ENCODE peak calls at places on chromosomes 6 and 20, in four cellular contexts. One of them, this sample, is unnamed. For H3K4me1, the result is how much of the 10 kb centered on the place peaks cover.

GRCh38 chr6:39360378-39360777 is 37.9 kb upstream of the KCNK16 start:
- DNase-seq in cardiac muscle cell: no peak
- DNase-seq in HepG2: no peak
- DNase-seq in tibial artery: no peak
- DNase-seq in this sample: no peak

GRCh38 chr6:100432136-100432535 is 32.6 kb downstream of the SIM1 start:
- DNase-seq in cardiac muscle cell: no peak
- DNase-seq in tibial artery: no peak
- DNase-seq in HepG2: no peak
- DNase-seq in this sample: no peak

GRCh38 chr6:96923400-96923799 is 1.1 kb upstream of the KLHL32 start:
- DNase-seq in cardiac muscle cell: no peak
- DNase-seq in tibial artery: no peak
- DNase-seq in HepG2: no peak
- DNase-seq in this sample: no peak

GRCh38 chr20:35490736-35491181 is 35.4 kb downstream of the CEP250 start:
- DNase-seq in HepG2: no peak
- DNase-seq in tibial artery: no peak
- DNase-seq in cardiac muscle cell: no peak
- DNase-seq in this sample: no peak

GRCh38 chr20:2748551-2749342 is 51.7 kb downstream of the CPXM1 start:
- DNase-seq in HepG2: no peak
- DNase-seq in tibial artery: no peak
- DNase-seq in cardiac muscle cell: no peak
- DNase-seq in this sample: no peak

GRCh38 chr6:20955751-20956150 is 421.5 kb downstream of the CDKAL1 start:
- DNase-seq in cardiac muscle cell: no peak
- DNase-seq in HepG2: no peak
- DNase-seq in tibial artery: no peak
- DNase-seq in this sample: no peak

GRCh38 chr6:131728296-131728939 is 17.6 kb upstream of the CTAGE9 start:
- DNase-seq in HepG2: no peak
- DNase-seq in tibial artery: no peak
- DNase-seq in cardiac muscle cell: no peak
- DNase-seq in this sample: no peak

GRCh38 chr20:32070690-32071213 is 18.7 kb downstream of the HCK start:
- DNase-seq in tibial artery: no peak
- DNase-seq in HepG2: no peak
- DNase-seq in cardiac muscle cell: no peak
- DNase-seq in this sample: no peak

GRCh38 chr20:23609486-23610109 is 3.9 kb upstream of the CST9 start:
- DNase-seq in cardiac muscle cell: no peak
- DNase-seq in tibial artery: no peak
- DNase-seq in HepG2: no peak
- DNase-seq in this sample: no peak

GRCh38 chr20:40691566-40692239 is 2.7 kb upstream of the MAFB start:
- DNase-seq in cardiac muscle cell: no peak
- DNase-seq in tibial artery: no peak
- DNase-seq in HepG2: no peak
- DNase-seq in this sample: no peak

GRCh38 chr6:16136536-16137450 is 7.9 kb downstream of the MYLIP start:
- DNase-seq in tibial artery: no peak
- DNase-seq in cardiac muscle cell: no peak
- DNase-seq in HepG2: no peak
- DNase-seq in this sample: no peak

GRCh38 chr6:16137451-16137801 is 8.5 kb downstream of the MYLIP start:
- DNase-seq in cardiac muscle cell: no peak
- DNase-seq in HepG2: no peak
- DNase-seq in tibial artery: no peak
- DNase-seq in this sample: no peak

GRCh38 chr6:16134430-16134829 is 5.5 kb downstream of the MYLIP start:
- DNase-seq in HepG2: no peak
- DNase-seq in tibial artery: no peak
- DNase-seq in cardiac muscle cell: no peak
- DNase-seq in this sample: no peak

GRCh38 chr6:16135078-16135477 is 6.2 kb downstream of the MYLIP start:
- DNase-seq in HepG2: no peak
- DNase-seq in cardiac muscle cell: no peak
- DNase-seq in tibial artery: no peak
- DNase-seq in this sample: no peak

DNA sequence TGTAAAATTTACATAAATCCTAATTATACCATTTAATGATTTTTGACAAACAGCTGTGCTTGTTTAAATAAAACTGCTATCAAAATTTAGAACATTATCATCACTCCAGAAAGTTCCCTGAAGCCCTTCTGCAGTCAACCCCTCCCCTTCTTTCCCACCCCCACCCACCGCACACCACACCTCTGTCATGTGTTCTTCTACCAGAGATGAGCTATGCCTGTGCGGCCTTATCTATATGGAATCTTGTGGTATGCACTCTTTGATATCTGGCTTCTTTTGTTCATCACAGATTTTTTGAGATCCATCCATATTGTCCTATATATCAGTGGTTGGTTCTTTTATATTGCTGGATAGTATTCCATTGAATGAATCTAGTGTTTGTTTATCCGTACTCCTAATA is 7.2 kb downstream of the MYLIP start:
- DNase-seq in HepG2: no peak
- DNase-seq in tibial artery: no peak
- DNase-seq in cardiac muscle cell: no peak
- DNase-seq in this sample: no peak
- H3K4me1 ChIP-seq in HepG2: under half
- H3K4me1 ChIP-seq in tibial artery: under half
- H3K4me1 ChIP-seq in cardiac muscle cell: half or more
- H3K4me1 ChIP-seq in this sample: half or more

GRCh38 chr6:53532942-53533341 is 12.0 kb downstream of the GCLC start:
- DNase-seq in tibial artery: no peak
- DNase-seq in HepG2: no peak
- DNase-seq in cardiac muscle cell: no peak
- DNase-seq in this sample: no peak
- H3K4me3 ChIP-seq in tibial artery: no peak
- H3K4me3 ChIP-seq in HepG2: no peak
- H3K4me3 ChIP-seq in cardiac muscle cell: no peak
- H3K4me3 ChIP-seq in this sample: no peak

GRCh38 chr6:83124553-83124952 is 57.1 kb downstream of the DOP1A start:
- DNase-seq in cardiac muscle cell: no peak
- DNase-seq in tibial artery: no peak
- DNase-seq in HepG2: no peak
- DNase-seq in this sample: no peak

GRCh38 chr6:83125425-83125824 is 58.0 kb downstream of the DOP1A start:
- DNase-seq in HepG2: no peak
- DNase-seq in tibial artery: no peak
- DNase-seq in cardiac muscle cell: peak
- DNase-seq in this sample: no peak

GRCh38 chr6:83127258-83127657 is 59.8 kb downstream of the DOP1A start:
- DNase-seq in tibial artery: no peak
- DNase-seq in HepG2: no peak
- DNase-seq in cardiac muscle cell: no peak
- DNase-seq in this sample: no peak

GRCh38 chr6:83126807-83127206 is 59.3 kb downstream of the DOP1A start:
- DNase-seq in cardiac muscle cell: no peak
- DNase-seq in HepG2: no peak
- DNase-seq in tibial artery: no peak
- DNase-seq in this sample: no peak

GRCh38 chr6:83126223-83126622 is 58.8 kb downstream of the DOP1A start:
- DNase-seq in cardiac muscle cell: no peak
- DNase-seq in tibial artery: no peak
- DNase-seq in HepG2: no peak
- DNase-seq in this sample: no peak
- H3K4me1 ChIP-seq in cardiac muscle cell: under half
- H3K4me1 ChIP-seq in tibial artery: under half
- H3K4me1 ChIP-seq in HepG2: under half
- H3K4me1 ChIP-seq in this sample: under half

GRCh38 chr20:62202676-62203377 is 17.3 kb downstream of the HRH3 start:
- DNase-seq in tibial artery: no peak
- DNase-seq in HepG2: no peak
- DNase-seq in cardiac muscle cell: no peak
- DNase-seq in this sample: no peak

GRCh38 chr20:62200491-62201172 is 17.8 kb downstream of the MTG2 start:
- DNase-seq in tibial artery: no peak
- DNase-seq in HepG2: no peak
- DNase-seq in cardiac muscle cell: no peak
- DNase-seq in this sample: no peak

GRCh38 chr20:62201173-62202082 is 18.6 kb downstream of the MTG2 start:
- DNase-seq in HepG2: no peak
- DNase-seq in cardiac muscle cell: no peak
- DNase-seq in tibial artery: no peak
- DNase-seq in this sample: no peak

GRCh38 chr20:62203378-62204030 is 16.6 kb downstream of the HRH3 start:
- DNase-seq in tibial artery: no peak
- DNase-seq in cardiac muscle cell: no peak
- DNase-seq in HepG2: no peak
- DNase-seq in this sample: no peak

DNA sequence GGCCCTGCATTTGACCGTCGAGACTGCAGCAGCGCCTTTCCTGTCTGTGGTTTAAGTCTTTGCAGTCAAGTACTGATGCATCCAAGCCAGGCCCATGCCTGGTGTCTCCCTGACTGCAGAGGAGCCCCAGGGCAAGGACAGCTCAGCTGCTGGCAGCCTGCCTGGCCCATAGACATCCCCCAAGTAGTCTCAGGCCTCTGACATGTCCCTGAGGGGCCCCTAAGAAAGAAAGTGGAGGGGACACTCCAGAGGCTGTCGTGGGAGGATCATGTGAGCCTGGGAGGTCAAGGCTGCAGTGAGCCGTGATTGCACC is 18.0 kb downstream of the HRH3 start:
- DNase-seq in tibial artery: no peak
- DNase-seq in cardiac muscle cell: no peak
- DNase-seq in HepG2: no peak
- DNase-seq in this sample: no peak
- H3K4me3 ChIP-seq in tibial artery: no peak
- H3K4me3 ChIP-seq in cardiac muscle cell: no peak
- H3K4me3 ChIP-seq in HepG2: no peak
- H3K4me3 ChIP-seq in this sample: no peak

GRCh38 chr6:101607286-101607685 is 213.8 kb downstream of the GRIK2 start:
- DNase-seq in HepG2: no peak
- DNase-seq in cardiac muscle cell: no peak
- DNase-seq in tibial artery: no peak
- DNase-seq in this sample: no peak
- H3K4me1 ChIP-seq in HepG2: under half
- H3K4me1 ChIP-seq in cardiac muscle cell: under half
- H3K4me1 ChIP-seq in tibial artery: under half
- H3K4me1 ChIP-seq in this sample: under half

GRCh38 chr6:28334272-28335039 is 1.5 kb downstream of the ZSCAN31 start:
- DNase-seq in cardiac muscle cell: no peak
- DNase-seq in tibial artery: no peak
- DNase-seq in HepG2: no peak
- DNase-seq in this sample: no peak
- H3K4me3 ChIP-seq in cardiac muscle cell: peak
- H3K4me3 ChIP-seq in tibial artery: peak
- H3K4me3 ChIP-seq in HepG2: peak
- H3K4me3 ChIP-seq in this sample: peak

GRCh38 chr6:2940851-2941250 is 30.5 kb downstream of the SERPINB6 start:
- DNase-seq in tibial artery: no peak
- DNase-seq in cardiac muscle cell: no peak
- DNase-seq in HepG2: no peak
- DNase-seq in this sample: no peak

GRCh38 chr6:2938004-2938631 is 33.2 kb downstream of the SERPINB6 start:
- DNase-seq in HepG2: no peak
- DNase-seq in tibial artery: no peak
- DNase-seq in cardiac muscle cell: no peak
- DNase-seq in this sample: no peak

GRCh38 chr6:2938632-2939083 is 32.7 kb downstream of the SERPINB6 start:
- DNase-seq in tibial artery: no peak
- DNase-seq in cardiac muscle cell: no peak
- DNase-seq in HepG2: peak
- DNase-seq in this sample: no peak

GRCh38 chr6:2939315-2940009 is 31.9 kb downstream of the SERPINB6 start:
- DNase-seq in tibial artery: no peak
- DNase-seq in HepG2: no peak
- DNase-seq in cardiac muscle cell: peak
- DNase-seq in this sample: no peak

GRCh38 chr6:2940010-2940850 is 31.1 kb downstream of the SERPINB6 start:
- DNase-seq in tibial artery: no peak
- DNase-seq in cardiac muscle cell: no peak
- DNase-seq in HepG2: peak
- DNase-seq in this sample: no peak
- H3K4me1 ChIP-seq in tibial artery: under half
- H3K4me1 ChIP-seq in cardiac muscle cell: under half
- H3K4me1 ChIP-seq in HepG2: under half
- H3K4me1 ChIP-seq in this sample: under half